ENCODE peak calls at places on chromosomes 2 and 18, in five cellular contexts. J is stomach, C is breast epithelium, M is gastrocnemius medialis, X is GM12891. P is an unnamed sample.

GRCh38 chr2:31253344-31254155 is 19.6 kb downstream of the EHD3 start:
- DNase-seq in J (no peak), C (peak; percentile 52), M (no peak), X (no peak), P (no peak)

GRCh38 chr2:136117909-136118818 is at the start of gene CXCR4:
- DNase-seq in J (peak; percentile 80), C (peak; percentile 57), M (no peak), X (peak; percentile 69), P (peak; percentile 95)

GRCh38 chr2:88283886-88284511 is 113.9 kb downstream of the THNSL2 start:
- DNase-seq in J (no peak), C (no peak), M (no peak), X (no peak), P (no peak)

GRCh38 chr2:203951366-203951902 is 14.9 kb downstream of the ICOS start:
- DNase-seq in J (no peak), C (peak; percentile 48), M (no peak), X (no peak), P (peak; percentile 23)

GRCh38 chr2:57181315-57182038 is 865.1 kb upstream of the VRK2 start:
- DNase-seq in J (no peak), C (no peak), M (no peak), X (no peak), P (no peak)

GRCh38 chr2:216925632-216926366 is 65.9 kb upstream of the TNP1 start:
- DNase-seq in J (no peak), C (no peak), M (no peak), X (no peak), P (no peak)

GRCh38 chr2:10240911-10241610 is 61.6 kb upstream of the HPCAL1 start:
- DNase-seq in J (no peak), C (no peak), M (no peak), X (no peak), P (no peak)

GRCh38 chr2:73986085-73986680 is 1.5 kb downstream of the TET3 start:
- DNase-seq in J (peak; percentile 40), C (no peak), M (no peak), X (no peak), P (peak; percentile 61)

GRCh38 chr2:12083081-12083569 is 336.7 kb downstream of the LPIN1 start:
- DNase-seq in J (no peak), C (no peak), M (no peak), X (no peak), P (no peak)

GRCh38 chr18:44741070-44741469 is 60.4 kb downstream of the SETBP1 start:
- DNase-seq in J (no peak), C (no peak), M (no peak), X (no peak), P (no peak)

GRCh38 chr18:75984853-75985252 is 510.2 kb downstream of the ZNF516 start:
- DNase-seq in J (no peak), C (no peak), M (no peak), X (no peak), P (no peak)

GRCh38 chr18:51890762-51891161 is 449.2 kb upstream of the DCC start:
- DNase-seq in J (peak; percentile 73), C (peak; percentile 35), M (no peak), X (no peak), P (no peak)

GRCh38 chr2:190679813-190680591 is 31.1 kb downstream of the NAB1 start:
- DNase-seq in J (peak; percentile 49), C (peak; percentile 24), M (no peak), X (no peak), P (peak; percentile 65)

GRCh38 chr2:173109253-173110188 is 33.9 kb downstream of the MAP3K20 start:
- DNase-seq in J (no peak), C (no peak), M (no peak), X (no peak), P (no peak)

GRCh38 chr2:97758131-97758705 is 44.8 kb downstream of the ZAP70 start:
- DNase-seq in J (no peak), C (no peak), M (no peak), X (no peak), P (no peak)

GRCh38 chr2:97759727-97760407 is 46.5 kb downstream of the ZAP70 start:
- DNase-seq in J (peak; percentile 55), C (no peak), M (no peak), X (no peak), P (no peak)

GRCh38 chr2:97760480-97761049 is 47.2 kb downstream of the ZAP70 start:
- DNase-seq in J (peak; percentile 62), C (no peak), M (no peak), X (no peak), P (no peak)

GRCh38 chr2:97763176-97763845 is 49.9 kb downstream of the ZAP70 start:
- DNase-seq in J (no peak), C (no peak), M (no peak), X (no peak), P (no peak)

GRCh38 chr2:97761192-97761591 is 47.8 kb downstream of the ZAP70 start:
- DNase-seq in J (peak; percentile 45), C (no peak), M (no peak), X (no peak), P (peak; percentile 33)
- TF ChIP-seq POLR2A in J (no peak), C (no peak), M (no peak), X (no peak), P (no peak)

GRCh38 chr2:181458881-181459280 is 1.7 kb downstream of the ITGA4 start:
- DNase-seq in J (no peak), C (no peak), M (no peak), X (no peak), P (no peak)

GRCh38 chr2:181456660-181457120 is 496 bp upstream of the ITGA4 start:
- DNase-seq in J (peak; percentile 47), C (peak; percentile 23), M (peak; percentile 8), X (no peak), P (peak; percentile 84)

GRCh38 chr2:181459646-181460045 is 2.5 kb downstream of the ITGA4 start:
- DNase-seq in J (no peak), C (no peak), M (no peak), X (no peak), P (no peak)

GRCh38 chr2:181457121-181457740 is at the start of gene ITGA4:
- DNase-seq in J (peak; percentile 66), C (peak; percentile 19), M (peak; percentile 2), X (peak; percentile 57), P (peak; percentile 71)

DNA sequence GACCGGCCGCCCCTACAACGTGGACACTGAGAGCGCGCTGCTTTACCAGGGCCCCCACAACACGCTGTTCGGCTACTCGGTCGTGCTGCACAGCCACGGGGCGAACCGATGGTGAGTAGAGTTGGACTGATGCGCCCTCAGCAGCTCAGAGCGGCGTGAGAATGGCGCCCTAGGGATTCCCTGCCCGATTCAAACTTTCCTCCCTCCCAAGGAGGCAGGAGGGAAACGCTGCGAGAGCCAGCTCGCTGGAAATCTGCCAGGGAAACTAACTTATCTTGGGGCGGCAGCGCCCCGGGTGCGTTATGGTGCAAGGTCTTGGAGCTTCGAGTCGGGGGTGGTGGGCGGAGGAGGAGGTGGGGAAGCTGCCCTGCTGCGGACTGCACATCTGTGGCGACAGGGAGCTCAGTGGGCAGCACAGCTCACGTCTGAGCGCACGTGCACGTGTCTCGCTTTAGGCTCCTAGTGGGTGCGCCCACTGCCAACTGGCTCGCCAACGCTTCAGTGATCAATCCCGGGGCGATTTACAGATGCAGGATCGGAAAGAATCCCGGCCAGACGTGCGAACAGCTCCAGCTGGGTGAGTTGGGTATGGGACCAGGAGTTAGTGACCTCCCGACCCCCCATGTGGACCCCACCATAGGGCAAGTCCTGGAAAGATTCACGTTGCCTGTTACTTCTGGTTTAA is 697 bp downstream of the ITGA4 start:
- DNase-seq in J (peak; percentile 27), C (no peak), M (no peak), X (no peak), P (peak; percentile 56)
- TF ChIP-seq POLR2A in J (no peak), C (no peak), M (no peak), X (peak; percentile 77), P (no peak)

DNA sequence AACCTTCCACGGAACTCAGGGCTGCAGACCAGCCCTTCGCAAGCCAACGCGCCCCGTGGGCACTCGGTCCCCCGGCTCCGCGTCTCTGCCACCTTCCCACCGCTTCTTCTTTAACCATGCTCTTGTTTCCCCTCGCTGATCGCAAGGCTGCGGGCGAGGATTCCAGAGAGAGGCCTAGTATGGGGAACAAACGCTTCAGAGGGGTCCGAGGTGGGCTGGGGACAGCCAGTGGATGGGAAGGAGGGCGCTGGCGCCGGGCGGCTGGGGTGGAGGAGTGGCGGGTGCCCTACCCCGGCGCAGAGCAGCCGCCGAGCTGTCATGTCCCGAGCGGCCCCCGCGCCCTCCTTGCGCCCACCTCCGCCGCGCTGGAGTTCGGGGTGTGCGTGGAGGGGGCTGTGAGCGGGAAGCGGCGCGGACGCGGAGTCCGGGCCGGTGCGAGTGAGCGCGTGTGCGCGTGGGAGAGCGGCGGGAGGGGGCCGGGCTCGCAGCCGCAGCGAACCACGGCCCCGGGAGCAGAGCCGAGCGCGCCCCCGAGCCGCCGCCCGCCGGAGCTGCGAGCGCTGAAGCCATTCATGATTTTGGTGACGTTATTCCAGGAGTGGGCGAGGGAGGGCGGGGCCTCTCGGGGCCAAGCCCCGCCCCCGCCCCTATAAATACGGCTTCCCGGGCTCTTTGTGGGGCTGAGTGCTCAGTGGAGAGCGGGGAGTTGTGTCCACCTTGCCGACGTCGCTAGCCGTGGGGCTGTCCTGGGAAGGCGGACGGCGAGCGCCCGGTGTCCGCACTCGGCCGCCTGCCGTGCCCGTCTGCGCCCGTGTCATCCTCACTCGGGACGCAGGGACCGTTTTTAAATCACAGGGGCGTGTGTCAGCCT is at the start of gene LBH:
- DNase-seq in J (peak; percentile 79), C (peak; percentile 88), M (peak; percentile 31), X (peak; percentile 72), P (peak; percentile 78)
- TF ChIP-seq POLR2A in J (no peak), C (peak; percentile 96), M (peak; percentile 80), X (peak; percentile 99), P (peak; percentile 94)

DNA sequence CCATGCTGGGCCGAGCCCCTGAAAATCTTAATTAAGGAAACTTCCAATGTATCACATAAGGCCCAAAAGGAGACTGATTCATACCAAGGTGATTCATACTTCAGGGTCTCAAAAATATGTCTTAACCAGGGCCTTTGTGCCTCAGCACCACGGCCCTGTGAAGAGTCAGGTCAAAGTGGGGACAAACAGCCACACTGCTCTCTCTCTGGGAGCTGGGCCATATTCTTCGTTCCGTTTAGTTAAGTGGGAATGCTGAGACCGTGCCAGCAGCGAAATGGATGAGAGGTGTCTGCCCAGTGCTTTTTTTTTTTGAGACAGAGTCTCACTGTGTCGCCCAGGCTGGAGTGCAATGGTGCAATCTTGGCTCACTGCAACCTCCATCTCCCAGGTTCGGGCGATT is 9.3 kb upstream of the PTMA start:
- DNase-seq in J (no peak), C (no peak), M (no peak), X (no peak), P (no peak)
- TF ChIP-seq POLR2A in J (no peak), C (no peak), M (no peak), X (no peak), P (no peak)

P was measured in Peyer's patch.